ENCODE peak calls at places on chromosome 11, in seven cellular contexts. W is fibroblast of lung, R is neuronal stem cell, C is left ventricle myocardium inferior, V is endodermal cell, Q is breast epithelium, Y is stomach. A is an unnamed sample.

GRCh38 chr11:68295940-68296339 is 16.5 kb upstream of the LRP5 start:
- DNase-seq in Q (no peak), C (no peak), Y (no peak), R (no peak), W (no peak), V (no peak), A (no peak)

GRCh38 chr11:67117667-67118058 is 1.4 kb upstream of the KDM2A start:
- DNase-seq in C (peak; percentile 38), V (peak; percentile 73), Q (no peak), Y (no peak), R (no peak), W (no peak), A (no peak)

GRCh38 chr11:17979770-17980371 is 33.0 kb downstream of the SERGEF start:
- DNase-seq in W (peak; percentile 19), C (no peak), Q (no peak), R (peak; percentile 44), Y (peak; percentile 37), V (peak; percentile 86), A (no peak)

GRCh38 chr11:6841694-6842093 is 3.8 kb upstream of the OR10A5 start:
- DNase-seq in Q (no peak), W (no peak), Y (no peak), V (no peak), R (no peak), C (no peak), A (no peak)

GRCh38 chr11:126631399-126631798 is 275.9 kb downstream of the ST3GAL4 start:
- DNase-seq in V (no peak), C (no peak), W (no peak), R (no peak), Y (no peak), Q (no peak), A (no peak)

GRCh38 chr11:7143908-7144307 is 55.1 kb downstream of the RBMXL2 start:
- DNase-seq in W (peak; percentile 3), R (peak; percentile 23), Y (no peak), V (no peak), C (no peak), Q (no peak), A (no peak)

GRCh38 chr11:12064136-12064953 is 46.0 kb upstream of the MICAL2 start:
- DNase-seq in Q (no peak), Y (no peak), R (no peak), W (no peak), C (no peak), V (no peak), A (no peak)

GRCh38 chr11:9574556-9574805 is 1.0 kb downstream of the WEE1 start:
- DNase-seq in Y (peak; percentile 34), V (peak; percentile 58), W (no peak), R (no peak), Q (no peak), C (peak; percentile 29), A (no peak)

GRCh38 chr11:72308226-72309073 is 64.5 kb upstream of the PHOX2A start:
- DNase-seq in R (no peak), Q (no peak), V (no peak), W (peak; percentile 88), Y (no peak), C (no peak), A (no peak)

GRCh38 chr11:111176603-111177002 is 68.9 kb upstream of the POU2AF2 start:
- DNase-seq in W (no peak), V (no peak), Y (no peak), R (no peak), Q (no peak), C (no peak), A (no peak)

GRCh38 chr11:18715476-18715875 is 10.5 kb downstream of the IGSF22 start:
- DNase-seq in R (no peak), Q (no peak), V (no peak), W (no peak), Y (no peak), C (no peak), A (no peak)

GRCh38 chr11:125756050-125756449 is 10.0 kb downstream of the PATE1 start:
- DNase-seq in Q (no peak), W (no peak), R (no peak), V (no peak), Y (no peak), C (no peak), A (no peak)

GRCh38 chr11:119520966-119521365 is 98.0 kb upstream of the THY1 start:
- DNase-seq in R (no peak), W (no peak), V (no peak), Q (no peak), C (no peak), Y (no peak), A (no peak)

GRCh38 chr11:124900464-124900863 is 2.8 kb upstream of the ROBO4 start:
- DNase-seq in Y (no peak), C (no peak), Q (no peak), V (peak; percentile 52), W (peak; percentile 81), R (no peak), A (no peak)

GRCh38 chr11:128157423-128158298 is 429.7 kb downstream of the ETS1 start:
- DNase-seq in W (peak; percentile 87), C (no peak), Y (no peak), V (peak; percentile 81), Q (no peak), R (peak; percentile 70), A (no peak)

GRCh38 chr11:109023029-109023428 is 358.2 kb downstream of the DDX10 start:
- DNase-seq in Q (no peak), R (no peak), V (no peak), Y (no peak), C (no peak), W (no peak), A (no peak)

GRCh38 chr11:61071880-61072279 is 30.4 kb upstream of the CD5 start:
- DNase-seq in W (no peak), R (no peak), C (no peak), V (peak; percentile 29), Y (no peak), Q (no peak), A (no peak)

GRCh38 chr11:123588117-123588815 is 66.2 kb downstream of the SCN3B start:
- DNase-seq in V (no peak), W (no peak), Q (no peak), Y (peak; percentile 84), R (no peak), C (no peak), A (no peak)

GRCh38 chr11:3074912-3075589 is 17.8 kb upstream of the CARS1 start:
- DNase-seq in R (no peak), Y (no peak), W (no peak), V (no peak), C (no peak), Q (no peak), A (no peak)

GRCh38 chr11:18594999-18595749 is 4.4 kb upstream of the MISFA start:
- DNase-seq in W (peak; percentile 76), C (no peak), V (no peak), Y (no peak), Q (no peak), R (no peak), A (no peak)

GRCh38 chr11:102955624-102956023 is at the start of gene MMP13:
- DNase-seq in V (no peak), Y (no peak), W (no peak), R (no peak), Q (no peak), C (no peak), A (no peak)

DNA sequence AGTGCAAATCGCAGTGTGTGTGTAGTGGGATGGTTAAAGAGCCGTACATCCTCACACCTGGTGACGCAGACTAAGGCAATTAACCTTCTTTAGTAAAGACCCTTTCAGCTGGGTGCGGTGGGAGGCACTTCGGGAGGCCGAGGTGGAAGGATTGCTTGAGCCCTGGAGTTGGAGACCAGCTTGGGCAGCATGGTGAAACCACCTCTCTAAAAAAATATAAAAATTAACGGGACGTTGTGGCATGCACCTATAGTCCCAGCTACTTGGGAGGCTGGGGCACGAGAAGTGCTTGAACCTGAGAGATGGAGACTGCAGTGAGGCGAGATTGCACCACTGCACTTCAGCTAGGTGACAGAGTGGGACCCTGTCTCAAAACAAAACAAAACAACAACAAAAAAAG is 31.5 kb downstream of the ZBTB16 start:
- DNase-seq in R (no peak), Q (no peak), V (no peak), C (no peak), W (no peak), Y (no peak), A (no peak)
- H3K27ac ChIP-seq in R (peak overlapping the region; percentile 95), Q (no peak overlapping the region), V (peak overlapping the region; percentile 96), C (peak overlapping the region; percentile 60), W (no peak overlapping the region), Y (no peak overlapping the region), A (no peak overlapping the region)

GRCh38 chr11:92284107-92284506 is 59.5 kb downstream of the FAT3 start:
- DNase-seq in Y (no peak), Q (no peak), V (no peak), W (no peak), C (no peak), R (no peak), A (no peak)

GRCh38 chr11:92286718-92287117 is 62.1 kb downstream of the FAT3 start:
- DNase-seq in R (no peak), Q (no peak), V (no peak), Y (no peak), W (no peak), C (no peak), A (no peak)

GRCh38 chr11:92279056-92279455 is 54.4 kb downstream of the FAT3 start:
- DNase-seq in Y (no peak), R (no peak), V (no peak), C (no peak), Q (no peak), W (no peak), A (no peak)

GRCh38 chr11:92285776-92286175 is 61.2 kb downstream of the FAT3 start:
- DNase-seq in C (no peak), V (no peak), Y (no peak), R (no peak), Q (no peak), W (no peak), A (no peak)

GRCh38 chr11:92284558-92284957 is 59.9 kb downstream of the FAT3 start:
- DNase-seq in V (no peak), Q (no peak), C (peak; percentile 27), Y (no peak), R (no peak), W (no peak), A (no peak)
- H3K27ac ChIP-seq in V (no peak overlapping the region), Q (no peak overlapping the region), C (no peak overlapping the region), Y (no peak overlapping the region), R (no peak overlapping the region), W (no peak overlapping the region), A (no peak overlapping the region)

GRCh38 chr11:74748211-74749126 is at the start of gene RNF169:
- DNase-seq in W (peak; percentile 95), C (peak; percentile 94), V (peak; percentile 97), R (peak; percentile 89), Y (peak; percentile 94), Q (peak; percentile 96), A (peak; percentile 82)

GRCh38 chr11:74746868-74747267 is 1.8 kb upstream of the RNF169 start:
- DNase-seq in C (no peak), R (no peak), Q (no peak), W (no peak), Y (no peak), V (no peak), A (no peak)

GRCh38 chr11:74754507-74755255 is 6.0 kb downstream of the RNF169 start:
- DNase-seq in Y (no peak), C (no peak), W (peak; percentile 92), V (no peak), Q (no peak), R (no peak), A (no peak)

GRCh38 chr11:74749127-74749964 is 697 bp downstream of the RNF169 start:
- DNase-seq in V (peak; percentile 83), Y (peak; percentile 54), Q (peak; percentile 32), W (peak; percentile 36), R (no peak), C (peak; percentile 55), A (no peak)

GRCh38 chr11:74749965-74750296 is 1.3 kb downstream of the RNF169 start:
- DNase-seq in R (no peak), C (no peak), Y (no peak), W (no peak), Q (no peak), V (no peak), A (no peak)
- H3K27ac ChIP-seq in R (no peak overlapping the region), C (peak overlapping the region; percentile 96), Y (no peak overlapping the region), W (peak overlapping the region; percentile 68), Q (peak overlapping the region; percentile 97), V (no peak overlapping the region), A (peak overlapping the region; percentile 74)

GRCh38 chr11:133956650-133957633 is at the start of gene IGSF9B:
- DNase-seq in Q (peak; percentile 82), C (peak; percentile 88), W (peak; percentile 52), V (peak; percentile 98), R (peak; percentile 82), Y (peak; percentile 89), A (no peak)
- H3K27ac ChIP-seq in Q (peak within 1 kb of the TSS; percentile 57), C (peak within 1 kb of the TSS; percentile 96), W (no peak within 1 kb of the TSS), V (no peak within 1 kb of the TSS), R (no peak within 1 kb of the TSS), Y (peak within 1 kb of the TSS; percentile 26), A (no peak within 1 kb of the TSS)

A was measured in substantia nigra.